ENCODE peak calls at places on chromosomes 2 and 18, in ten cellular contexts. H, G, N, I, U, R, X, O, E and F are unnamed samples.
A peak's percentile ranks its signal among the peaks of the same experiment; 100 is the strongest.

GRCh38 chr2:164061129-164061746 is 325.4 kb upstream of the FIGN start:
- DNase-seq in H (peak; percentile 7), G (peak; percentile 4), N (no peak), I (peak; percentile 54), U (peak; percentile 22), R (no peak), X (peak; percentile 45), O (peak; percentile 4), E (no peak), F (no peak)

GRCh38 chr2:191298306-191298705 is 53.1 kb downstream of the MYO1B start:
- DNase-seq in H (no peak), G (no peak), N (no peak), I (no peak), U (no peak), R (no peak), X (no peak), O (no peak), E (no peak), F (no peak)

GRCh38 chr18:59779979-59780378 is 82.8 kb upstream of the CCBE1 start:
- DNase-seq in H (no peak), G (no peak), N (no peak), I (peak; percentile 78), U (no peak), R (no peak), X (no peak), O (peak; percentile 76), E (no peak), F (no peak)

GRCh38 chr2:185807351-185807750 is 68.7 kb downstream of the FSIP2 start:
- DNase-seq in H (no peak), G (no peak), N (no peak), I (peak; percentile 8), U (no peak), R (no peak), X (no peak), O (no peak), E (no peak), F (no peak)

GRCh38 chr18:34880882-34881852 is 160.0 kb upstream of the MAPRE2 start:
- DNase-seq in H (no peak), G (no peak), N (no peak), I (peak; percentile 6), U (no peak), R (no peak), X (no peak), O (no peak), E (no peak), F (no peak)

GRCh38 chr2:205814039-205814364 is 131.7 kb downstream of the NRP2 start:
- DNase-seq in H (no peak), G (no peak), N (no peak), I (no peak), U (no peak), R (no peak), X (no peak), O (no peak), E (no peak), F (no peak)

GRCh38 chr18:7360606-7361170 is 129.8 kb downstream of the LRRC30 start:
- DNase-seq in H (no peak), G (no peak), N (no peak), I (no peak), U (no peak), R (no peak), X (no peak), O (no peak), E (no peak), F (no peak)

GRCh38 chr2:11835403-11835802 is 89.0 kb downstream of the LPIN1 start:
- DNase-seq in H (no peak), G (no peak), N (no peak), I (no peak), U (no peak), R (no peak), X (no peak), O (no peak), E (no peak), F (no peak)

GRCh38 chr2:12326449-12327190 is 390.1 kb upstream of the TRIB2 start:
- DNase-seq in H (no peak), G (no peak), N (no peak), I (no peak), U (no peak), R (no peak), X (no peak), O (no peak), E (no peak), F (no peak)

GRCh38 chr2:164257794-164258193 is 363.5 kb downstream of the GRB14 start:
- DNase-seq in H (no peak), G (no peak), N (no peak), I (no peak), U (no peak), R (no peak), X (no peak), O (no peak), E (no peak), F (no peak)

GRCh38 chr2:10382313-10383061 is 65.6 kb downstream of the ODC1 start:
- DNase-seq in H (no peak), G (no peak), N (no peak), I (no peak), U (peak; percentile 58), R (no peak), X (peak; percentile 15), O (no peak), E (no peak), F (no peak)